ENCODE peak calls at places on chromosomes 2 and 18, in eight cellular contexts. One of them, this sample, is unnamed.

GRCh38 chr18:42412896-42413295 is 457.9 kb downstream of the PIK3C3 start:
- DNase-seq in heart left ventricle: no peak
- DNase-seq in left ventricle myocardium inferior: no peak
- DNase-seq in fibroblast of lung: peak; percentile 72
- DNase-seq in neural crest cell: no peak
- DNase-seq in astrocyte of the spinal cord: peak; percentile 19
- DNase-seq in AG10803: no peak
- DNase-seq in cardiac muscle cell: peak; percentile 46
- DNase-seq in this sample: no peak

GRCh38 chr2:216113572-216113971 is 4.4 kb downstream of the XRCC5 start:
- DNase-seq in cardiac muscle cell: no peak
- DNase-seq in heart left ventricle: no peak
- DNase-seq in astrocyte of the spinal cord: no peak
- DNase-seq in left ventricle myocardium inferior: no peak
- DNase-seq in neural crest cell: no peak
- DNase-seq in fibroblast of lung: no peak
- DNase-seq in AG10803: no peak
- DNase-seq in this sample: no peak

GRCh38 chr18:47528343-47528742 is 276.9 kb upstream of the SKOR2 start:
- DNase-seq in fibroblast of lung: no peak
- DNase-seq in left ventricle myocardium inferior: no peak
- DNase-seq in astrocyte of the spinal cord: no peak
- DNase-seq in heart left ventricle: no peak
- DNase-seq in AG10803: no peak
- DNase-seq in neural crest cell: no peak
- DNase-seq in cardiac muscle cell: no peak
- DNase-seq in this sample: no peak

GRCh38 chr2:72782520-72782919 is 43.3 kb downstream of the EXOC6B start:
- DNase-seq in fibroblast of lung: no peak
- DNase-seq in cardiac muscle cell: no peak
- DNase-seq in astrocyte of the spinal cord: no peak
- DNase-seq in heart left ventricle: no peak
- DNase-seq in AG10803: no peak
- DNase-seq in left ventricle myocardium inferior: no peak
- DNase-seq in neural crest cell: no peak
- DNase-seq in this sample: no peak

GRCh38 chr2:190119257-190119656 is 56.7 kb upstream of the MSTN start:
- DNase-seq in cardiac muscle cell: peak; percentile 64
- DNase-seq in heart left ventricle: peak; percentile 19
- DNase-seq in astrocyte of the spinal cord: no peak
- DNase-seq in neural crest cell: no peak
- DNase-seq in left ventricle myocardium inferior: peak; percentile 27
- DNase-seq in AG10803: no peak
- DNase-seq in fibroblast of lung: peak; percentile 25
- DNase-seq in this sample: no peak

GRCh38 chr2:20185176-20186022 is 39.5 kb downstream of the SDC1 start:
- DNase-seq in cardiac muscle cell: peak; percentile 56
- DNase-seq in astrocyte of the spinal cord: peak; percentile 88
- DNase-seq in AG10803: no peak
- DNase-seq in fibroblast of lung: peak; percentile 89
- DNase-seq in left ventricle myocardium inferior: peak; percentile 7
- DNase-seq in heart left ventricle: no peak
- DNase-seq in neural crest cell: no peak
- DNase-seq in this sample: peak; percentile 22

GRCh38 chr18:29892960-29893558 is 1149.5 kb downstream of the DSC3 start:
- DNase-seq in AG10803: peak; percentile 0
- DNase-seq in neural crest cell: no peak
- DNase-seq in left ventricle myocardium inferior: no peak
- DNase-seq in fibroblast of lung: peak; percentile 2
- DNase-seq in cardiac muscle cell: peak; percentile 25
- DNase-seq in heart left ventricle: no peak
- DNase-seq in astrocyte of the spinal cord: peak; percentile 31
- DNase-seq in this sample: no peak

GRCh38 chr2:100945433-100945740 is 56.7 kb upstream of the RPL31 start:
- DNase-seq in left ventricle myocardium inferior: no peak
- DNase-seq in neural crest cell: no peak
- DNase-seq in fibroblast of lung: no peak
- DNase-seq in heart left ventricle: no peak
- DNase-seq in astrocyte of the spinal cord: no peak
- DNase-seq in AG10803: no peak
- DNase-seq in cardiac muscle cell: no peak
- DNase-seq in this sample: no peak

GRCh38 chr18:22550366-22550765 is 132.7 kb upstream of the CTAGE1 start:
- DNase-seq in heart left ventricle: no peak
- DNase-seq in astrocyte of the spinal cord: no peak
- DNase-seq in cardiac muscle cell: no peak
- DNase-seq in fibroblast of lung: peak; percentile 64
- DNase-seq in left ventricle myocardium inferior: no peak
- DNase-seq in neural crest cell: no peak
- DNase-seq in AG10803: peak; percentile 33
- DNase-seq in this sample: no peak

GRCh38 chr2:120994301-120994700 is 258.6 kb downstream of the GLI2 start:
- DNase-seq in astrocyte of the spinal cord: no peak
- DNase-seq in left ventricle myocardium inferior: no peak
- DNase-seq in neural crest cell: no peak
- DNase-seq in heart left ventricle: no peak
- DNase-seq in AG10803: no peak
- DNase-seq in cardiac muscle cell: no peak
- DNase-seq in fibroblast of lung: no peak
- DNase-seq in this sample: no peak

GRCh38 chr2:1907849-1908533 is 163.7 kb upstream of the PXDN start:
- DNase-seq in heart left ventricle: no peak
- DNase-seq in neural crest cell: no peak
- DNase-seq in left ventricle myocardium inferior: no peak
- DNase-seq in astrocyte of the spinal cord: no peak
- DNase-seq in AG10803: no peak
- DNase-seq in fibroblast of lung: peak; percentile 1
- DNase-seq in cardiac muscle cell: no peak
- DNase-seq in this sample: no peak

GRCh38 chr2:28447943-28448737 is 47.7 kb upstream of the PLB1 start:
- DNase-seq in heart left ventricle: no peak
- DNase-seq in astrocyte of the spinal cord: peak; percentile 82
- DNase-seq in AG10803: peak; percentile 89
- DNase-seq in fibroblast of lung: peak; percentile 85
- DNase-seq in cardiac muscle cell: peak; percentile 89
- DNase-seq in neural crest cell: no peak
- DNase-seq in left ventricle myocardium inferior: no peak
- DNase-seq in this sample: peak; percentile 88

GRCh38 chr2:101478561-101479001 is 3.7 kb upstream of the RFX8 start:
- DNase-seq in fibroblast of lung: peak; percentile 69
- DNase-seq in AG10803: peak; percentile 25
- DNase-seq in neural crest cell: no peak
- DNase-seq in left ventricle myocardium inferior: no peak
- DNase-seq in cardiac muscle cell: peak; percentile 53
- DNase-seq in astrocyte of the spinal cord: peak; percentile 61
- DNase-seq in heart left ventricle: no peak
- DNase-seq in this sample: peak; percentile 17

GRCh38 chr18:53644799-53645471 is 579.5 kb downstream of the MBD2 start:
- DNase-seq in fibroblast of lung: no peak
- DNase-seq in heart left ventricle: no peak
- DNase-seq in left ventricle myocardium inferior: no peak
- DNase-seq in neural crest cell: no peak
- DNase-seq in astrocyte of the spinal cord: no peak
- DNase-seq in AG10803: no peak
- DNase-seq in cardiac muscle cell: no peak
- DNase-seq in this sample: no peak

DNA sequence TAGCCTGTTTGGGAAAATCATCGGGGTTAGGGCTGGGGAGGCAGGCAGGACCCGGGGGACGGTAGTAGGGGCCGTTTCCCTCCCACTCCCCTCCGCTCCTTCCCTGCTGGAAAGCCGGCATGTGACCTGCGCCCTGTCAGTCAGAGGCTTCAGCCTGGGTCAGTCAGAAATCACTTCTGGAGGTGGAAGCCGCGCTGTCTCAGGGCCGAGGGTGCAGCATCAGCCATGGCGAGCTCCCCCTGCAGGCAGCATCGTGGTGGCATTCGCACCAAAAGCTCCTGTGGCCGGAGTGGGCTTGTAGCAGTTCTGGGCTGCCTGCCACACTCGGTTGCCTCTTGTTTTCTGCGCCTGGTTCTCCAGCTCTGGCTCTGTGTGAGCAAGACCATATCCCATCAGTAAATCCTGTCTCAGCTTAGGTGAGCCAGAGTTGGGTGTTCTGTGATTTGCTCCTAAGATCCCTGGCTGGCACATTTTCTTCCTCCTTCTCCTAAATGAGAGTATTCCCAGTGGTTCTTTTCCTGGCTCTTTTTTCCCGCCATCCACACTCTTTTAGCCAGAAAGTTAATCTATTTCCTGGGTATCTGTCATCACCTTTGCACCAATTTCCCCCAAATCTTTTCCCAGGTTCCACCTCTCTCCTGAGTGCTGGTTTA is 123.9 kb upstream of the CD302 start:
- DNase-seq in neural crest cell: peak; percentile 83
- DNase-seq in heart left ventricle: peak; percentile 77
- DNase-seq in AG10803: peak; percentile 36
- DNase-seq in astrocyte of the spinal cord: peak; percentile 52
- DNase-seq in fibroblast of lung: peak; percentile 54
- DNase-seq in cardiac muscle cell: peak; percentile 84
- DNase-seq in left ventricle myocardium inferior: peak; percentile 76
- DNase-seq in this sample: no peak
- TF ChIP-seq CTCF in neural crest cell: peak; percentile 82
- TF ChIP-seq CTCF in heart left ventricle: peak; percentile 82
- TF ChIP-seq CTCF in AG10803: peak; percentile 56
- TF ChIP-seq CTCF in astrocyte of the spinal cord: peak; percentile 80
- TF ChIP-seq CTCF in fibroblast of lung: peak; percentile 58
- TF ChIP-seq CTCF in cardiac muscle cell: peak; percentile 91
- TF ChIP-seq CTCF in left ventricle myocardium inferior: peak; percentile 80
- TF ChIP-seq CTCF in this sample: peak; percentile 79

GRCh38 chr2:67854798-67855197 is 208.0 kb downstream of the C1D start:
- DNase-seq in heart left ventricle: no peak
- DNase-seq in left ventricle myocardium inferior: no peak
- DNase-seq in fibroblast of lung: no peak
- DNase-seq in cardiac muscle cell: no peak
- DNase-seq in astrocyte of the spinal cord: no peak
- DNase-seq in neural crest cell: no peak
- DNase-seq in AG10803: no peak
- DNase-seq in this sample: no peak
- TF ChIP-seq CTCF in heart left ventricle: no peak
- TF ChIP-seq CTCF in left ventricle myocardium inferior: no peak
- TF ChIP-seq CTCF in fibroblast of lung: no peak
- TF ChIP-seq CTCF in cardiac muscle cell: no peak
- TF ChIP-seq CTCF in astrocyte of the spinal cord: no peak
- TF ChIP-seq CTCF in neural crest cell: no peak
- TF ChIP-seq CTCF in AG10803: no peak
- TF ChIP-seq CTCF in this sample: peak; percentile 22

GRCh38 chr2:136017786-136018185 is 32.4 kb upstream of the DARS1 start:
- DNase-seq in heart left ventricle: no peak
- DNase-seq in cardiac muscle cell: no peak
- DNase-seq in fibroblast of lung: no peak
- DNase-seq in left ventricle myocardium inferior: no peak
- DNase-seq in AG10803: no peak
- DNase-seq in astrocyte of the spinal cord: no peak
- DNase-seq in neural crest cell: no peak
- DNase-seq in this sample: no peak

GRCh38 chr2:136013286-136013685 is 27.9 kb upstream of the DARS1 start:
- DNase-seq in left ventricle myocardium inferior: no peak
- DNase-seq in astrocyte of the spinal cord: no peak
- DNase-seq in neural crest cell: no peak
- DNase-seq in cardiac muscle cell: no peak
- DNase-seq in fibroblast of lung: no peak
- DNase-seq in AG10803: no peak
- DNase-seq in heart left ventricle: no peak
- DNase-seq in this sample: no peak

GRCh38 chr2:136015688-136016087 is 30.3 kb upstream of the DARS1 start:
- DNase-seq in AG10803: no peak
- DNase-seq in heart left ventricle: no peak
- DNase-seq in left ventricle myocardium inferior: no peak
- DNase-seq in neural crest cell: no peak
- DNase-seq in astrocyte of the spinal cord: no peak
- DNase-seq in cardiac muscle cell: no peak
- DNase-seq in fibroblast of lung: no peak
- DNase-seq in this sample: no peak

GRCh38 chr2:136012315-136012714 is 26.9 kb upstream of the DARS1 start:
- DNase-seq in cardiac muscle cell: no peak
- DNase-seq in heart left ventricle: no peak
- DNase-seq in AG10803: no peak
- DNase-seq in left ventricle myocardium inferior: no peak
- DNase-seq in neural crest cell: no peak
- DNase-seq in astrocyte of the spinal cord: no peak
- DNase-seq in fibroblast of lung: no peak
- DNase-seq in this sample: no peak

GRCh38 chr2:136013962-136014361 is 28.5 kb upstream of the DARS1 start:
- DNase-seq in astrocyte of the spinal cord: no peak
- DNase-seq in left ventricle myocardium inferior: no peak
- DNase-seq in heart left ventricle: no peak
- DNase-seq in fibroblast of lung: no peak
- DNase-seq in AG10803: no peak
- DNase-seq in neural crest cell: no peak
- DNase-seq in cardiac muscle cell: no peak
- DNase-seq in this sample: no peak
- TF ChIP-seq CTCF in astrocyte of the spinal cord: no peak
- TF ChIP-seq CTCF in left ventricle myocardium inferior: peak; percentile 16
- TF ChIP-seq CTCF in heart left ventricle: peak; percentile 44
- TF ChIP-seq CTCF in fibroblast of lung: no peak
- TF ChIP-seq CTCF in AG10803: no peak
- TF ChIP-seq CTCF in neural crest cell: no peak
- TF ChIP-seq CTCF in cardiac muscle cell: no peak
- TF ChIP-seq CTCF in this sample: no peak

DNA sequence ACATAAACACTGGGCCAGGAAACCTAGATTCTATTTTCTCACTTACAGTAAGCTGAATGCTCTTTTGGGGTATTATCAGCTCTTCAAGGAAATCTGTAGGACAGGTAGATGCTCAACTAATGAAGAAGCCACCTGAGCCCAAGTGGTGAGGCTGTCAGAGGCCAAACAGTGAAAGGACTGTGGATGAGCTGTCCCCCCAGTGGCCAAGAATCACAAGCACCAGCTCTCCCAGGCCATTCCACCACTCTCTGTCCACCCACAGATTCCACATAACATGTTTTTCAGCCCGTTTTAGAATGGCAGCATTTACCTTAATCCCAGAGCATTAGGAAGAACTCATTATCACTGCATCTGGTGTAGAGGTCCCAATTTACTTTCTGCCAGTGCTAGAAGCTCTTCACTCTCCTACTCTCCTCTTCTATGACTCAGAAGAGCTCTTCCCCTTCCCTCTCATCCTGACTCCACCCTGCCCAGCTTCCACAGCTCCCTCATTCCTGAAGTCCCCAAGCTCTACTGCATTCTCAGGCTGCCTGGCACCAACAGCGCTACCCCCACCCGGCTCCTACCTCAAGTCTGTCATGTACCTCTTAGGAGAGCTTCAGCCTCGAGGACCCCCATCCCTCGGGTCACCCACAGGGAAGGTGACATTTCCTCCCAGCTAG is 43.8 kb upstream of the GORASP2 start:
- DNase-seq in left ventricle myocardium inferior: no peak
- DNase-seq in heart left ventricle: no peak
- DNase-seq in neural crest cell: no peak
- DNase-seq in fibroblast of lung: peak; percentile 48
- DNase-seq in astrocyte of the spinal cord: no peak
- DNase-seq in cardiac muscle cell: no peak
- DNase-seq in AG10803: peak; percentile 36
- DNase-seq in this sample: peak; percentile 17
- TF ChIP-seq CTCF in left ventricle myocardium inferior: no peak
- TF ChIP-seq CTCF in heart left ventricle: no peak
- TF ChIP-seq CTCF in neural crest cell: no peak
- TF ChIP-seq CTCF in fibroblast of lung: no peak
- TF ChIP-seq CTCF in astrocyte of the spinal cord: no peak
- TF ChIP-seq CTCF in cardiac muscle cell: no peak
- TF ChIP-seq CTCF in AG10803: peak; percentile 35
- TF ChIP-seq CTCF in this sample: peak; percentile 47

This sample was measured in HFFc6.